ENCODE peak calls at places on chromosomes 16 and 17, in five cellular contexts. M is T-helper 2 cell, Y is cardiac fibroblast, E is spleen, Z is non-pigmented ciliary epithelial cell. X is an unnamed sample.

GRCh38 chr16:79564594-79565210 is 35.8 kb downstream of the MAF start:
- DNase-seq in M (no peak), Y (no peak), E (no peak), Z (no peak), X (no peak)

GRCh38 chr16:56589141-56590039 is at the start of gene MT3:
- DNase-seq in M (peak), Y (no peak), E (no peak), Z (no peak), X (no peak)

GRCh38 chr17:35743911-35744328 is 9.1 kb downstream of the GAS2L2 start:
- DNase-seq in M (no peak), Y (peak), E (no peak), Z (no peak), X (no peak)

GRCh38 chr16:68297908-68298307 is 12.8 kb downstream of the SLC7A6OS start:
- DNase-seq in M (no peak), Y (no peak), E (no peak), Z (no peak), X (no peak)

GRCh38 chr17:28727727-28728363 is 743 bp upstream of the NEK8 start:
- DNase-seq in M (peak), Y (peak), E (peak), Z (no peak), X (peak)

GRCh38 chr17:73284906-73285602 is 23.4 kb upstream of the CPSF4L start:
- DNase-seq in M (no peak), Y (no peak), E (no peak), Z (no peak), X (no peak)

GRCh38 chr17:9900744-9901143 is 4.3 kb downstream of the RCVRN start:
- DNase-seq in M (no peak), Y (peak), E (no peak), Z (no peak), X (no peak)

GRCh38 chr16:19071811-19072777 is 4.7 kb downstream of the COQ7 start:
- DNase-seq in M (peak), Y (peak), E (no peak), Z (no peak), X (peak)

GRCh38 chr17:45346255-45347015 is 29.6 kb upstream of the MAP3K14 start:
- DNase-seq in M (no peak), Y (peak), E (peak), Z (no peak), X (peak)

GRCh38 chr16:54538241-54538640 is 251.7 kb upstream of the IRX3 start:
- DNase-seq in M (no peak), Y (no peak), E (no peak), Z (no peak), X (no peak)

GRCh38 chr17:37527249-37527851 is 37.7 kb downstream of the DUSP14 start:
- DNase-seq in M (peak), Y (peak), E (no peak), Z (no peak), X (no peak)

GRCh38 chr17:78924481-78925151 is 571 bp downstream of the TIMP2 start:
- DNase-seq in M (no peak), Y (peak), E (peak), Z (no peak), X (peak)

GRCh38 chr17:2259769-2260536 is 43.6 kb downstream of the SMG6 start:
- DNase-seq in M (peak), Y (no peak), E (no peak), Z (no peak), X (no peak)

X was measured in upper lobe of right lung.